ENCODE peak calls at places on chromosome 20, in six cellular contexts. N is anterior cingulate cortex; Z is stimulated activated CD4-positive, alpha-beta T cell treated with anti-CD3 and anti-CD28 coated beads, Interleukin-4, amount 100 ng/mL, for 48 hours; V is NCI-H510A treated with DMSO at 0.1 percent for 48 hours; Y is CD8-positive, alpha-beta memory T cell; W is fibroblast of the conjunctiva. O is an unnamed sample.

GRCh38 chr20:61459705-61460104 is 207.6 kb downstream of the CDH4 start:
- DNase-seq in N (no peak), Z (no peak), V (no peak), Y (no peak), W (no peak), O (no peak)

GRCh38 chr20:3678893-3679720 is 2.7 kb downstream of the ADAM33 start:
- DNase-seq in N (no peak), Z (no peak), V (no peak), Y (no peak), W (no peak), O (no peak)

GRCh38 chr20:59933296-59933848 is at the start of gene SYCP2:
- DNase-seq in N (peak), Z (peak), V (peak), Y (peak), W (no peak), O (peak)

GRCh38 chr20:58623579-58624473 is 27.3 kb upstream of the STX16 start:
- DNase-seq in N (peak), Z (no peak), V (no peak), Y (no peak), W (peak), O (no peak)

GRCh38 chr20:57124800-57125399 is 141.5 kb downstream of the BMP7 start:
- DNase-seq in N (no peak), Z (no peak), V (no peak), Y (no peak), W (no peak), O (no peak)

GRCh38 chr20:45345104-45345936 is 2.9 kb downstream of the SDC4 start:
- DNase-seq in N (no peak), Z (no peak), V (peak), Y (no peak), W (no peak), O (no peak)

GRCh38 chr20:61797200-61797599 is 268.5 kb downstream of the TAF4 start:
- DNase-seq in N (no peak), Z (no peak), V (no peak), Y (no peak), W (no peak), O (no peak)

GRCh38 chr20:24411003-24411402 is 58.4 kb upstream of the SYNDIG1 start:
- DNase-seq in N (no peak), Z (no peak), V (no peak), Y (no peak), W (no peak), O (no peak)

GRCh38 chr20:48049171-48049570 is 263.9 kb upstream of the SULF2 start:
- DNase-seq in N (no peak), Z (no peak), V (no peak), Y (no peak), W (no peak), O (no peak)

GRCh38 chr20:60071965-60072364 is 113.7 kb downstream of the CDH26 start:
- DNase-seq in N (no peak), Z (no peak), V (no peak), Y (no peak), W (no peak), O (no peak)

GRCh38 chr20:58073945-58074920 is 154.2 kb downstream of the ANKRD60 start:
- DNase-seq in N (no peak), Z (no peak), V (no peak), Y (no peak), W (no peak), O (no peak)

GRCh38 chr20:59328071-59328470 is 27.7 kb downstream of the EDN3 start:
- DNase-seq in N (no peak), Z (no peak), V (no peak), Y (no peak), W (no peak), O (no peak)

GRCh38 chr20:53757472-53757913 is 163.9 kb upstream of the ZNF217 start:
- DNase-seq in N (peak), Z (no peak), V (peak), Y (no peak), W (no peak), O (no peak)

GRCh38 chr20:16619953-16620352 is 46.7 kb upstream of the KIF16B start:
- DNase-seq in N (no peak), Z (no peak), V (no peak), Y (no peak), W (no peak), O (no peak)

GRCh38 chr20:62618622-62619529 is 23.4 kb upstream of the SLCO4A1 start:
- DNase-seq in N (no peak), Z (no peak), V (no peak), Y (no peak), W (no peak), O (no peak)

GRCh38 chr20:32535316-32535952 is 49.7 kb downstream of the NOL4L start:
- DNase-seq in N (no peak), Z (no peak), V (peak), Y (peak), W (no peak), O (no peak)

GRCh38 chr20:4069741-4070140 is 54.4 kb upstream of the RNF24 start:
- DNase-seq in N (no peak), Z (no peak), V (no peak), Y (no peak), W (no peak), O (no peak)

GRCh38 chr20:47795214-47795667 is 10.0 kb upstream of the SULF2 start:
- DNase-seq in N (no peak), Z (no peak), V (no peak), Y (no peak), W (no peak), O (no peak)

GRCh38 chr20:634526-634925 is 18.5 kb downstream of the SRXN1 start:
- DNase-seq in N (peak), Z (no peak), V (no peak), Y (no peak), W (no peak), O (peak)

GRCh38 chr20:19885981-19886665 is 128.1 kb downstream of the RIN2 start:
- DNase-seq in N (peak), Z (no peak), V (peak), Y (no peak), W (no peak), O (peak)

GRCh38 chr20:60437418-60437817 is 479.2 kb downstream of the CDH26 start:
- DNase-seq in N (no peak), Z (no peak), V (no peak), Y (no peak), W (no peak), O (no peak)

GRCh38 chr20:57941572-57942381 is 232.0 kb upstream of the PMEPA1 start:
- DNase-seq in N (no peak), Z (no peak), V (no peak), Y (no peak), W (no peak), O (no peak)

GRCh38 chr20:53887973-53888372 is 182.4 kb downstream of the BCAS1 start:
- DNase-seq in N (no peak), Z (no peak), V (no peak), Y (no peak), W (no peak), O (no peak)

GRCh38 chr20:53866787-53867740 is 203.3 kb downstream of the BCAS1 start:
- DNase-seq in N (no peak), Z (no peak), V (peak), Y (no peak), W (no peak), O (no peak)

GRCh38 chr20:48448601-48449384 is 379.0 kb downstream of the PREX1 start:
- DNase-seq in N (peak), Z (no peak), V (no peak), Y (no peak), W (no peak), O (no peak)

GRCh38 chr20:6882911-6883310 is 115.4 kb downstream of the BMP2 start:
- DNase-seq in N (no peak), Z (no peak), V (no peak), Y (no peak), W (no peak), O (no peak)

GRCh38 chr20:37669773-37670236 is 24.0 kb upstream of the CTNNBL1 start:
- DNase-seq in N (no peak), Z (no peak), V (no peak), Y (no peak), W (no peak), O (no peak)

GRCh38 chr20:63536241-63536977 is 767 bp downstream of the PTK6 start:
- DNase-seq in N (no peak), Z (no peak), V (no peak), Y (no peak), W (no peak), O (no peak)

GRCh38 chr20:54343073-54343472 is 132.3 kb upstream of the DOK5 start:
- DNase-seq in N (no peak), Z (no peak), V (no peak), Y (no peak), W (no peak), O (no peak)

GRCh38 chr20:14922503-14923267 is 585.3 kb upstream of the FLRT3 start:
- DNase-seq in N (no peak), Z (no peak), V (no peak), Y (no peak), W (no peak), O (no peak)

GRCh38 chr20:63099426-63100267 is 92.9 kb upstream of the BHLHE23 start:
- DNase-seq in N (no peak), Z (no peak), V (no peak), Y (no peak), W (no peak), O (no peak)

GRCh38 chr20:63167026-63167917 is 48.7 kb downstream of the YTHDF1 start:
- DNase-seq in N (no peak), Z (no peak), V (no peak), Y (no peak), W (no peak), O (peak)

GRCh38 chr20:9142809-9143208 is 73.9 kb downstream of the PLCB4 start:
- DNase-seq in N (no peak), Z (no peak), V (no peak), Y (no peak), W (no peak), O (no peak)

GRCh38 chr20:3328501-3328900 is 79.0 kb downstream of the DNAAF9 start:
- DNase-seq in N (no peak), Z (no peak), V (no peak), Y (no peak), W (no peak), O (no peak)

GRCh38 chr20:51354769-51355319 is 187.7 kb downstream of the NFATC2 start:
- DNase-seq in N (no peak), Z (no peak), V (no peak), Y (no peak), W (no peak), O (no peak)